ENCODE peak calls at places on chromosomes 6 and 20, in five cellular contexts. J is effector memory CD4-positive, alpha-beta T cell; U is right atrium auricular region; Q is astrocyte; X is esophagus squamous epithelium. C is an unnamed sample. For H3K4me1, the result is how much of the 10 kb centered on the place peaks cover.

GRCh38 chr6:11412011-11412424 is 125.5 kb upstream of the TMEM170B start:
- DNase-seq in J (no peak), U (no peak), Q (no peak), X (no peak), C (no peak)

GRCh38 chr6:121482004-121482693 is 46.7 kb downstream of the GJA1 start:
- DNase-seq in J (no peak), U (no peak), Q (peak), X (no peak), C (no peak)

GRCh38 chr6:2956930-2957329 is 14.4 kb downstream of the SERPINB6 start:
- DNase-seq in J (no peak), U (no peak), Q (no peak), X (no peak), C (no peak)

GRCh38 chr6:18503187-18503586 is 116.0 kb downstream of the RNF144B start:
- DNase-seq in J (no peak), U (no peak), Q (no peak), X (no peak), C (no peak)

GRCh38 chr20:63742381-63743024 is 2.9 kb downstream of the SLC2A4RG start:
- DNase-seq in J (no peak), U (no peak), Q (no peak), X (no peak), C (peak)

GRCh38 chr6:139653136-139653535 is 278.7 kb upstream of the CITED2 start:
- DNase-seq in J (no peak), U (no peak), Q (no peak), X (no peak), C (no peak)

GRCh38 chr20:55456316-55456940 is 548.9 kb downstream of the CBLN4 start:
- DNase-seq in J (no peak), U (no peak), Q (no peak), X (no peak), C (no peak)

GRCh38 chr6:101595276-101595675 is 201.8 kb downstream of the GRIK2 start:
- DNase-seq in J (no peak), U (no peak), Q (no peak), X (no peak), C (no peak)

GRCh38 chr20:36614781-36615557 is 9.4 kb downstream of the RAB5IF start:
- DNase-seq in J (no peak), U (no peak), Q (no peak), X (no peak), C (no peak)

GRCh38 chr20:40687384-40688128 is 1.5 kb downstream of the MAFB start:
- DNase-seq in J (no peak), U (peak), Q (peak), X (no peak), C (peak)

GRCh38 chr6:1316482-1317220 is 4.8 kb downstream of the FOXQ1 start:
- DNase-seq in J (no peak), U (no peak), Q (no peak), X (no peak), C (no peak)

DNA sequence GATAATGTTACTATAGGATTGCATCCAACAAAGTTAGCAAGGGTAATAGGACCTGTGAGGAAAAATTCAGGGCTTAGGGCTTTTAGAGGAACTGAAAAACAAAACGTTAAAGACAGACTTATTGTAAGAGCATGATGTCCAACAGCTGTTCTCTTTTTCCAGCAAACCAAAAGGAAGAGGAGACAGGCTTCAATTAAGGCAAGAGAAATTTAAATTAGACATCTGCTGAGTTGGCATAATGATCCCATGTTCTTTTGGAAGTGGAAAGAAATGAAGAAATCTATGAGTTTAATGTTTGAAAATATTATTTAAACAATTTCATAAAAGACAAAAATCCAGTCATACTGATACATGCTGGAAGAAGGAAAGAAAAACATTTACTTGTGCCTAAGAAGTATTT is 95.7 kb upstream of the HMGCLL1 start:
- DNase-seq in J (no peak), U (no peak), Q (no peak), X (no peak), C (no peak)
- H3K4me1 ChIP-seq in J (under half), U (under half), Q (under half), X (under half), C (under half)

GRCh38 chr20:47444584-47444983 is 57.1 kb upstream of the NCOA3 start:
- DNase-seq in J (no peak), U (no peak), Q (no peak), X (no peak), C (no peak)

GRCh38 chr20:47440857-47441773 is 60.6 kb upstream of the NCOA3 start:
- DNase-seq in J (no peak), U (no peak), Q (peak), X (no peak), C (no peak)

GRCh38 chr20:47441774-47442150 is 59.9 kb upstream of the NCOA3 start:
- DNase-seq in J (no peak), U (no peak), Q (no peak), X (no peak), C (no peak)

DNA sequence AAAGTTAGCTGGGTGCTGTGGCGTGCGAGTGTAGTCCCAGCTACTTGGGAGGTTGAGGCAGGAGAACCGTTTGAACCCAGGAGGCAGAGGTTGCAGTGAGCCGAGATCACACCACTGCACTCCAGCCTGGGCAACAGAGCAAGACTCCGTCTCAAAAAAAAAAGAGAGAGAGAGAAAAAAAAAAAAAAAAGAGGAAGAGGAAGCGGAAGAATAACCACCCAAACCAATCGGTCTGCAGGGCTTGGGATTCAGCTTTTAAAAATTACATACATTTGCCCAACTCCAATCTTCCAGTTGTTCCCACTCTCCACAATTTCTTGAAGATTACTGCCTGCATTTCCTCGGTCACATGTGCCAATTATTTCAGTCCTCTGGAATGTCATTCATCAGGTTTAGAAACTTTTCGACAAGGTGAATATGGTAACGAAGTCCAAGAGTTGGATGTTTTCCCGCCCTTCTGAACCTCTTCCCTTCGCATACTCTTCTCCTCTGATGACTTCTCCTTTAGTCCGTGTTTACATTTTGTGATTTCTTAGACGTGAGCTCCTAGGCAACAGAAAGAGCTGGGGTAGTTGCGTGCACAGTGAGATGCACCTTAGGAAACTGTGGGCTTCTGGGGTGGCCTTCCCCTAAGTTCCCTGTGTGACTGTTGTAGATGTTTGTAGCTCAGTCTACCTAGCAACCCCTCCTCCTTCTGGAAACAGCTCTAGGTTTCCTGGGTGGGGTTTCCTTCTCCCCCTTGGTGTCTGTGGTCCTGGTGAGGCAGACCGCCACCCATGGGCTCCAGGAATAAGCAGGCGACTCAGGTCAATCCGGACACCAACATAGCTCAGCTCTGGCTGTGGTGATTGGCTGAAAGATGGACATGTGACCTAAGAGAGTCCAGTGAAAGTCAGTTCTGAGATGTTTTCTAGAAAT is 63.0 kb upstream of the NCOA3 start:
- DNase-seq in J (no peak), U (no peak), Q (peak), X (no peak), C (no peak)
- H3K4me3 ChIP-seq in J (no peak), U (no peak), Q (no peak), X (no peak), C (no peak)

DNA sequence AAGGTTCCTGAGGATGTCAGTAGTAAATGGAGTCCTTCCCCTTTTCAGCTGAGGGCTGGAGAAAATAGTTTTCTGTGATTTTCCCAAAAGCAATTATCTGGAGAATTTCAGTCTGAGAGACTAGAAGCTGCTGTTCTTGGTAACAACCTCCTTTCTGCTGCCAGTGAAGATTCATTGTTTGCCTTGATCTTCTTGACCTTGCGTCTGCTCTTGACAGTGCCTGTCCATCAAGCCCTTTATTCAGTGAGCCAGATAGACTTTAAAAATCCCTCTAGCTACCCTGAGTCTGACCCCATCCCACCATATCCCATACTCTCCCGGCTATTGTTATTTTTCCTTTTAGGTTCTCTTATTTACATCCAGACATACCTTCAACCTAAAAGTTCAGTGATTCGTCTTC is 73.2 kb downstream of the PHACTR2 start:
- DNase-seq in J (no peak), U (no peak), Q (no peak), X (no peak), C (no peak)
- H3K4me1 ChIP-seq in J (under half), U (under half), Q (under half), X (under half), C (under half)

DNA sequence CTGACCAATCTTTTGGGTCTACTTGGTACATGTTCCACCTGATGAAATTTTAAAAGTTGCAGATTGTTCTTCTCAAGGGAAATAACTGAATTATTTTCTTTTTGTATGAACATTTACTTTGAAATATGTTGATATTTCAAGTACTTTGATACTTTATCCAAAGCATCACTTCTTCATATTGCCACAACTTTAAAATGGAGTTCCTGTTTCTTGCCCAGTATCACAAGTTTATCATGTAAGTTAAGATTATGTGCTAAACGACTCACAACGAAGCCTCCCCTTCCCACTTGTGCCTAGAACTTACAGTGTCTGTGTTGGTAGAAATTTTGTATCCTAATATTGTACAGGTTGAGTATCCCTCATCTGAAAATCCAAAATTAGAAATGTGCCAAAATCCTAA is 108.4 kb downstream of the ARID1B start:
- DNase-seq in J (no peak), U (no peak), Q (no peak), X (no peak), C (no peak)
- H3K4me3 ChIP-seq in J (no peak), U (no peak), Q (no peak), X (no peak), C (no peak)

GRCh38 chr20:53579266-53579580 is 14.4 kb downstream of the ZNF217 start:
- DNase-seq in J (no peak), U (no peak), Q (no peak), X (no peak), C (no peak)
- H3K4me1 ChIP-seq in J (under half), U (under half), Q (under half), X (half or more), C (under half)

GRCh38 chr20:59422911-59423520 is 122.6 kb downstream of the EDN3 start:
- DNase-seq in J (no peak), U (no peak), Q (no peak), X (no peak), C (no peak)
- H3K4me3 ChIP-seq in J (no peak), U (no peak), Q (no peak), X (no peak), C (no peak)

DNA sequence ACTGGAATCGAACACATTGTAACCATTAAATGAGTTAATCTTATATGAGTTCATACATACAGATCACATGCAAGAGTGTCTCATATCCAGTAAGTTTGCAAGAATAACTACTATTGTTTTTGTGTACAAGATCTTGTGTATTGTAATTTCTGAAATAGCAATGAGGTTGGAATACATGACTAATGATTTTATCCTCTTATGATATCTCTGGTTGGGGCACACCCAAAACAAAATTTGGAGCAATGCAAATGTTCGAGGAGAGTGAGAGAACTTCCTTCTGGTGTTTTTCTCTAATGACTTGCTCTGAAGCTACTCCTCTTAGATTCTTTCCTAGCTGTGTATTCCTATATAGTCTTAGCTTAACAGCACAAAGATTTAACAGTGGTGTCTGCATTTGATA is 252.5 kb downstream of the LAMA2 start:
- DNase-seq in J (no peak), U (no peak), Q (no peak), X (no peak), C (no peak)
- H3K4me1 ChIP-seq in J (under half), U (under half), Q (under half), X (under half), C (under half)

GRCh38 chr6:13486679-13487121 is 700 bp downstream of the GFOD1 start:
- DNase-seq in J (peak), U (peak), Q (peak), X (peak), C (no peak)

GRCh38 chr6:13484138-13484708 is 3.2 kb downstream of the GFOD1 start:
- DNase-seq in J (no peak), U (no peak), Q (no peak), X (no peak), C (no peak)

GRCh38 chr6:13485923-13486557 is 1.4 kb downstream of the GFOD1 start:
- DNase-seq in J (no peak), U (no peak), Q (peak), X (no peak), C (no peak)

GRCh38 chr6:13485303-13485702 is 2.1 kb downstream of the GFOD1 start:
- DNase-seq in J (no peak), U (no peak), Q (no peak), X (no peak), C (no peak)

GRCh38 chr6:13484827-13485226 is 2.6 kb downstream of the GFOD1 start:
- DNase-seq in J (no peak), U (no peak), Q (no peak), X (no peak), C (no peak)
- H3K4me3 ChIP-seq in J (no peak), U (peak), Q (no peak), X (peak), C (peak)

GRCh38 chr6:108592371-108593337 is 31.9 kb downstream of the FOXO3 start:
- DNase-seq in J (peak), U (no peak), Q (peak), X (peak), C (no peak)
- H3K4me1 ChIP-seq in J (under half), U (under half), Q (under half), X (half or more), C (half or more)

DNA sequence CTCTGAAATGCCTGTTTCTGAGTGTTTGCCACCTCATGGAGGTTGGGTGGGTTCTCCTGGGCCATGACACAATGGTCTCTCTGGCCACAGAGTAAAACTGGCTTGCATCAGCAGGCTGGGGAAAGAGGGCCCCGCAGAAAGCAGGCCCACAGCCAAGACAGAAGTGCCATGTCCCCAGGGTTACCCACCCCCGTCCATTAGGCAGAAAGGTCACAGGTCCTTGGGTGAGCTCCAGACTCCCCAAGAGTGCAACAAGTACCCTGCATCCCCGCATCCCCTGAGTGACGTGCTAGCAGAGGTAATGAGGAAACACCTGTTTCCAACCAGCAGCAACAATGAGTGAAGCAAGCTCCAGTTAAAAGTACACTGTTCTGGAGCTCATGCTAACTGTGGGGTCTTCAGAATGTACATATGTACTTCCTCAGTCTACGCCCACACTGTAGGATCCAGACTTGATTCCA is 31.7 kb downstream of the RRBP1 start:
- DNase-seq in J (no peak), U (no peak), Q (no peak), X (no peak), C (no peak)
- H3K4me3 ChIP-seq in J (no peak), U (no peak), Q (no peak), X (no peak), C (no peak)